ENCODE peak calls at places on chromosomes 7 and 10, in seven cellular contexts. One of them, this sample, is unnamed.
A peak's percentile ranks its signal among the peaks of the same experiment; 100 is the strongest.

GRCh38 chr10:6423413-6424170 is 156.5 kb downstream of the PRKCQ start:
- DNase-seq in RWPE2: no peak
- DNase-seq in cardiac muscle cell: no peak
- DNase-seq in fibroblast of lung: no peak
- DNase-seq in esophagus squamous epithelium: no peak
- DNase-seq in lower leg skin: no peak
- DNase-seq in neural progenitor cell: no peak
- DNase-seq in this sample: no peak

GRCh38 chr10:5720182-5720581 is 35.5 kb downstream of the TASOR2 start:
- DNase-seq in esophagus squamous epithelium: no peak
- DNase-seq in lower leg skin: no peak
- DNase-seq in fibroblast of lung: no peak
- DNase-seq in RWPE2: no peak
- DNase-seq in neural progenitor cell: no peak
- DNase-seq in cardiac muscle cell: no peak
- DNase-seq in this sample: no peak

GRCh38 chr7:135877799-135878198 is 99.4 kb downstream of the MTPN start:
- DNase-seq in cardiac muscle cell: peak; percentile 70
- DNase-seq in RWPE2: peak; percentile 79
- DNase-seq in lower leg skin: peak; percentile 37
- DNase-seq in neural progenitor cell: no peak
- DNase-seq in fibroblast of lung: peak; percentile 83
- DNase-seq in esophagus squamous epithelium: no peak
- DNase-seq in this sample: no peak

GRCh38 chr7:138125119-138125518 is 48.9 kb downstream of the AKR1D1 start:
- DNase-seq in RWPE2: no peak
- DNase-seq in esophagus squamous epithelium: no peak
- DNase-seq in neural progenitor cell: no peak
- DNase-seq in lower leg skin: no peak
- DNase-seq in cardiac muscle cell: peak; percentile 25
- DNase-seq in fibroblast of lung: peak; percentile 35
- DNase-seq in this sample: no peak

GRCh38 chr7:159070422-159071148 is 74.1 kb downstream of the VIPR2 start:
- DNase-seq in fibroblast of lung: no peak
- DNase-seq in esophagus squamous epithelium: no peak
- DNase-seq in RWPE2: no peak
- DNase-seq in neural progenitor cell: no peak
- DNase-seq in cardiac muscle cell: peak; percentile 27
- DNase-seq in lower leg skin: no peak
- DNase-seq in this sample: no peak

GRCh38 chr7:19798986-19799385 is 25.6 kb upstream of the TMEM196 start:
- DNase-seq in neural progenitor cell: no peak
- DNase-seq in esophagus squamous epithelium: no peak
- DNase-seq in lower leg skin: no peak
- DNase-seq in fibroblast of lung: peak; percentile 2
- DNase-seq in cardiac muscle cell: no peak
- DNase-seq in RWPE2: no peak
- DNase-seq in this sample: no peak

GRCh38 chr7:45569290-45569685 is 4.9 kb upstream of the ADCY1 start:
- DNase-seq in RWPE2: no peak
- DNase-seq in cardiac muscle cell: no peak
- DNase-seq in lower leg skin: no peak
- DNase-seq in neural progenitor cell: no peak
- DNase-seq in esophagus squamous epithelium: no peak
- DNase-seq in fibroblast of lung: no peak
- DNase-seq in this sample: no peak

GRCh38 chr10:12812541-12812940 is 189.0 kb downstream of the CCDC3 start:
- DNase-seq in fibroblast of lung: no peak
- DNase-seq in lower leg skin: no peak
- DNase-seq in RWPE2: no peak
- DNase-seq in esophagus squamous epithelium: no peak
- DNase-seq in cardiac muscle cell: no peak
- DNase-seq in neural progenitor cell: no peak
- DNase-seq in this sample: no peak

GRCh38 chr10:104209575-104210198 is 22.5 kb downstream of the CFAP43 start:
- DNase-seq in fibroblast of lung: peak; percentile 18
- DNase-seq in neural progenitor cell: peak; percentile 73
- DNase-seq in esophagus squamous epithelium: no peak
- DNase-seq in lower leg skin: no peak
- DNase-seq in RWPE2: no peak
- DNase-seq in cardiac muscle cell: peak; percentile 64
- DNase-seq in this sample: no peak

GRCh38 chr7:151539055-151539714 is 19.5 kb upstream of the RHEB start:
- DNase-seq in lower leg skin: no peak
- DNase-seq in esophagus squamous epithelium: no peak
- DNase-seq in neural progenitor cell: peak; percentile 81
- DNase-seq in cardiac muscle cell: peak; percentile 29
- DNase-seq in fibroblast of lung: peak; percentile 48
- DNase-seq in RWPE2: no peak
- DNase-seq in this sample: no peak

GRCh38 chr10:33484787-33485186 is 150.3 kb upstream of the NRP1 start:
- DNase-seq in esophagus squamous epithelium: no peak
- DNase-seq in cardiac muscle cell: peak; percentile 90
- DNase-seq in RWPE2: no peak
- DNase-seq in fibroblast of lung: no peak
- DNase-seq in neural progenitor cell: peak; percentile 79
- DNase-seq in lower leg skin: no peak
- DNase-seq in this sample: peak; percentile 23

GRCh38 chr10:124392651-124393342 is 25.9 kb downstream of the OAT start:
- DNase-seq in neural progenitor cell: no peak
- DNase-seq in lower leg skin: no peak
- DNase-seq in RWPE2: no peak
- DNase-seq in fibroblast of lung: no peak
- DNase-seq in esophagus squamous epithelium: no peak
- DNase-seq in cardiac muscle cell: no peak
- DNase-seq in this sample: no peak

GRCh38 chr7:50539725-50540124 is 25.5 kb downstream of the DDC start:
- DNase-seq in lower leg skin: no peak
- DNase-seq in neural progenitor cell: no peak
- DNase-seq in RWPE2: no peak
- DNase-seq in esophagus squamous epithelium: no peak
- DNase-seq in cardiac muscle cell: no peak
- DNase-seq in fibroblast of lung: no peak
- DNase-seq in this sample: no peak

GRCh38 chr10:99849525-99849924 is 67.1 kb downstream of the ABCC2 start:
- DNase-seq in esophagus squamous epithelium: no peak
- DNase-seq in fibroblast of lung: no peak
- DNase-seq in neural progenitor cell: no peak
- DNase-seq in RWPE2: no peak
- DNase-seq in lower leg skin: no peak
- DNase-seq in cardiac muscle cell: no peak
- DNase-seq in this sample: no peak

GRCh38 chr7:33807779-33808482 is 97.4 kb upstream of the BMPER start:
- DNase-seq in RWPE2: peak; percentile 74
- DNase-seq in lower leg skin: no peak
- DNase-seq in fibroblast of lung: peak; percentile 91
- DNase-seq in esophagus squamous epithelium: no peak
- DNase-seq in cardiac muscle cell: peak; percentile 68
- DNase-seq in neural progenitor cell: peak; percentile 25
- DNase-seq in this sample: peak; percentile 71

GRCh38 chr7:137882261-137882668 is 35.5 kb upstream of the DGKI start:
- DNase-seq in cardiac muscle cell: peak; percentile 94
- DNase-seq in esophagus squamous epithelium: no peak
- DNase-seq in fibroblast of lung: peak; percentile 100
- DNase-seq in RWPE2: peak; percentile 87
- DNase-seq in neural progenitor cell: no peak
- DNase-seq in lower leg skin: no peak
- DNase-seq in this sample: peak; percentile 70

GRCh38 chr10:6491841-6492609 is 88.1 kb downstream of the PRKCQ start:
- DNase-seq in fibroblast of lung: no peak
- DNase-seq in esophagus squamous epithelium: no peak
- DNase-seq in lower leg skin: no peak
- DNase-seq in cardiac muscle cell: no peak
- DNase-seq in RWPE2: peak; percentile 70
- DNase-seq in neural progenitor cell: no peak
- DNase-seq in this sample: no peak

GRCh38 chr10:107540981-107541380 is 376.5 kb upstream of the SORCS1 start:
- DNase-seq in neural progenitor cell: no peak
- DNase-seq in lower leg skin: no peak
- DNase-seq in RWPE2: no peak
- DNase-seq in esophagus squamous epithelium: no peak
- DNase-seq in cardiac muscle cell: no peak
- DNase-seq in fibroblast of lung: no peak
- DNase-seq in this sample: no peak

GRCh38 chr7:259191-259505 is 30.8 kb upstream of the FOXL3 start:
- DNase-seq in cardiac muscle cell: no peak
- DNase-seq in lower leg skin: no peak
- DNase-seq in fibroblast of lung: no peak
- DNase-seq in esophagus squamous epithelium: no peak
- DNase-seq in neural progenitor cell: no peak
- DNase-seq in RWPE2: peak; percentile 50
- DNase-seq in this sample: no peak

GRCh38 chr7:136958016-136958415 is 89.6 kb downstream of the CHRM2 start:
- DNase-seq in neural progenitor cell: no peak
- DNase-seq in lower leg skin: no peak
- DNase-seq in esophagus squamous epithelium: no peak
- DNase-seq in RWPE2: no peak
- DNase-seq in cardiac muscle cell: peak; percentile 19
- DNase-seq in fibroblast of lung: peak; percentile 49
- DNase-seq in this sample: no peak

GRCh38 chr10:37638569-37638968 is 218.8 kb downstream of the ZNF248 start:
- DNase-seq in RWPE2: no peak
- DNase-seq in fibroblast of lung: no peak
- DNase-seq in esophagus squamous epithelium: no peak
- DNase-seq in cardiac muscle cell: no peak
- DNase-seq in neural progenitor cell: no peak
- DNase-seq in lower leg skin: no peak
- DNase-seq in this sample: no peak

GRCh38 chr7:46583606-46584005 is 662.5 kb upstream of the IGFBP3 start:
- DNase-seq in fibroblast of lung: peak; percentile 29
- DNase-seq in cardiac muscle cell: no peak
- DNase-seq in esophagus squamous epithelium: no peak
- DNase-seq in neural progenitor cell: no peak
- DNase-seq in lower leg skin: peak; percentile 50
- DNase-seq in RWPE2: no peak
- DNase-seq in this sample: no peak

GRCh38 chr7:120775703-120776265 is 82.2 kb downstream of the TSPAN12 start:
- DNase-seq in fibroblast of lung: no peak
- DNase-seq in esophagus squamous epithelium: no peak
- DNase-seq in RWPE2: no peak
- DNase-seq in cardiac muscle cell: no peak
- DNase-seq in neural progenitor cell: no peak
- DNase-seq in lower leg skin: no peak
- DNase-seq in this sample: no peak

GRCh38 chr7:40009301-40009700 is 59.2 kb downstream of the CDK13 start:
- DNase-seq in fibroblast of lung: no peak
- DNase-seq in esophagus squamous epithelium: no peak
- DNase-seq in RWPE2: no peak
- DNase-seq in lower leg skin: no peak
- DNase-seq in neural progenitor cell: no peak
- DNase-seq in cardiac muscle cell: no peak
- DNase-seq in this sample: no peak
- TF ChIP-seq CTCF in fibroblast of lung: no peak
- TF ChIP-seq CTCF in esophagus squamous epithelium: no peak
- TF ChIP-seq CTCF in RWPE2: no peak
- TF ChIP-seq CTCF in lower leg skin: no peak
- TF ChIP-seq CTCF in neural progenitor cell: no peak
- TF ChIP-seq CTCF in cardiac muscle cell: no peak
- TF ChIP-seq CTCF in this sample: no peak

GRCh38 chr7:22216832-22217475 is 140.0 kb downstream of the RAPGEF5 start:
- DNase-seq in cardiac muscle cell: no peak
- DNase-seq in RWPE2: no peak
- DNase-seq in fibroblast of lung: no peak
- DNase-seq in esophagus squamous epithelium: no peak
- DNase-seq in neural progenitor cell: no peak
- DNase-seq in lower leg skin: no peak
- DNase-seq in this sample: peak; percentile 76
- H3K4me3 ChIP-seq in cardiac muscle cell: no peak overlapping the region
- H3K4me3 ChIP-seq in RWPE2: no peak overlapping the region
- H3K4me3 ChIP-seq in fibroblast of lung: no peak overlapping the region
- H3K4me3 ChIP-seq in esophagus squamous epithelium: peak overlapping the region; percentile 37
- H3K4me3 ChIP-seq in neural progenitor cell: no peak overlapping the region
- H3K4me3 ChIP-seq in lower leg skin: no peak overlapping the region
- H3K4me3 ChIP-seq in this sample: no peak overlapping the region

DNA sequence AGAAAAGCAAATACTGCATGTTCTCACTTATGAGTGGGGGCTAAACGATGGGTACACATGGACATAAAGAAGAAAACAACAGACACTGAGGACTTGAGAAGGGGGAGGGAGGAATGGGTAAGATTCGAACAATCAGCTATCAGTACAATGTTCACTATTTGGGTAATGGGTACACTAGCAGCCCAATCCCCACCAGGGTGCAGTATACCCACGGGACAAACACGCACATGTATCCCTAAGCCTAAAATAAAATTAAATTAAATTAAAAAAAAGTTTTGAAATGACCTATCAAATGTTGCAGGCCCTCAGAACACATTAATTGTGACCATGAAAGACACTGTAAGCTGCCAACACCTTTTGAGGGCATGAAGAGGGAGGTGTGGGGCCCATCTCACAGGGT is 316.0 kb downstream of the WDR37 start:
- DNase-seq in neural progenitor cell: no peak
- DNase-seq in RWPE2: no peak
- DNase-seq in fibroblast of lung: no peak
- DNase-seq in cardiac muscle cell: no peak
- DNase-seq in lower leg skin: no peak
- DNase-seq in esophagus squamous epithelium: no peak
- DNase-seq in this sample: no peak
- TF ChIP-seq CTCF in neural progenitor cell: peak; percentile 31
- TF ChIP-seq CTCF in RWPE2: peak; percentile 16
- TF ChIP-seq CTCF in fibroblast of lung: no peak
- TF ChIP-seq CTCF in cardiac muscle cell: no peak
- TF ChIP-seq CTCF in lower leg skin: no peak
- TF ChIP-seq CTCF in esophagus squamous epithelium: no peak
- TF ChIP-seq CTCF in this sample: no peak

GRCh38 chr7:90758933-90759562 is 162.9 kb downstream of the CDK14 start:
- DNase-seq in neural progenitor cell: no peak
- DNase-seq in fibroblast of lung: no peak
- DNase-seq in lower leg skin: no peak
- DNase-seq in RWPE2: no peak
- DNase-seq in esophagus squamous epithelium: no peak
- DNase-seq in cardiac muscle cell: no peak
- DNase-seq in this sample: no peak

GRCh38 chr7:90761584-90761983 is 165.5 kb downstream of the CDK14 start:
- DNase-seq in lower leg skin: no peak
- DNase-seq in RWPE2: no peak
- DNase-seq in esophagus squamous epithelium: no peak
- DNase-seq in fibroblast of lung: no peak
- DNase-seq in neural progenitor cell: no peak
- DNase-seq in cardiac muscle cell: peak; percentile 30
- DNase-seq in this sample: no peak

GRCh38 chr7:90763108-90763507 is 167.0 kb downstream of the CDK14 start:
- DNase-seq in cardiac muscle cell: no peak
- DNase-seq in RWPE2: no peak
- DNase-seq in fibroblast of lung: no peak
- DNase-seq in esophagus squamous epithelium: no peak
- DNase-seq in lower leg skin: no peak
- DNase-seq in neural progenitor cell: no peak
- DNase-seq in this sample: no peak

GRCh38 chr7:90760892-90761291 is 164.8 kb downstream of the CDK14 start:
- DNase-seq in neural progenitor cell: no peak
- DNase-seq in esophagus squamous epithelium: no peak
- DNase-seq in fibroblast of lung: no peak
- DNase-seq in lower leg skin: no peak
- DNase-seq in RWPE2: no peak
- DNase-seq in cardiac muscle cell: no peak
- DNase-seq in this sample: no peak

DNA sequence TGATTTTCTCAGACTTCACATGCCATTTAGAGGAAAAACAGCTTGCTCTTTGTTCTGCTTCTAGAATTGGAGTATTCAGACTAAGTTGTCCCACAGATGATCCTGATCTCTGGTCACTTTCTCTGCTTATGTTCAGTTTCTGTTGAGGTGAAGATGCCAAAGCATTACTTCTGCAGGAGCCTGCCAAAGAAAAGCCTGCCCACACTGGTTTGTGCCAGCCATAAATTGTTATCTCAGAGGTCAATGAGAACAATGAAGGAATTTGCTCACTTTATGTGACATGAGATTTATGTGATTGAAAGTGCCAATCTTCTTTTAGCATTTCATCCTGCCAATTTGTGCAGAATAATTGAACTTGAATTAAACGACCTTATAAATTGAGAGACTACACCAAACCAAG is 163.6 kb downstream of the CDK14 start:
- DNase-seq in lower leg skin: no peak
- DNase-seq in neural progenitor cell: no peak
- DNase-seq in RWPE2: no peak
- DNase-seq in esophagus squamous epithelium: no peak
- DNase-seq in fibroblast of lung: no peak
- DNase-seq in cardiac muscle cell: no peak
- DNase-seq in this sample: no peak
- H3K4me3 ChIP-seq in lower leg skin: no peak overlapping the region
- H3K4me3 ChIP-seq in neural progenitor cell: no peak overlapping the region
- H3K4me3 ChIP-seq in RWPE2: no peak overlapping the region
- H3K4me3 ChIP-seq in esophagus squamous epithelium: no peak overlapping the region
- H3K4me3 ChIP-seq in fibroblast of lung: no peak overlapping the region
- H3K4me3 ChIP-seq in cardiac muscle cell: no peak overlapping the region
- H3K4me3 ChIP-seq in this sample: no peak overlapping the region

This sample was measured in retinal pigment epithelial cell.